ENCODE peak calls at places on chromosomes 11 and 22, in four cellular contexts. B is PC-3, C is fibroblast of lung, M is mammary epithelial cell. L is an unnamed sample.
A peak's percentile ranks its signal among the peaks of the same experiment; 100 is the strongest.

GRCh38 chr22:40855960-40856512 is 403 bp downstream of the ST13 start:
- DNase-seq in B (no peak), C (peak; percentile 38), M (peak; percentile 39), L (peak; percentile 79)

GRCh38 chr11:64518928-64519327 is 72.1 kb upstream of the SLC22A12 start:
- DNase-seq in B (no peak), C (no peak), M (no peak), L (no peak)

GRCh38 chr11:45982656-45983470 is 60.4 kb downstream of the LARGE2 start:
- DNase-seq in B (no peak), C (peak; percentile 93), M (peak; percentile 62), L (peak; percentile 50)

GRCh38 chr11:45676522-45677095 is 11.2 kb upstream of the CHST1 start:
- DNase-seq in B (no peak), C (no peak), M (no peak), L (no peak)

GRCh38 chr11:28674432-28675076 is 566.4 kb downstream of the METTL15 start:
- DNase-seq in B (peak; percentile 45), C (peak; percentile 44), M (no peak), L (peak; percentile 64)

GRCh38 chr22:48980409-48980808 is 847.3 kb downstream of the BRD1 start:
- DNase-seq in B (no peak), C (no peak), M (no peak), L (no peak)

GRCh38 chr22:49361164-49361563 is 466.5 kb downstream of the BRD1 start:
- DNase-seq in B (no peak), C (no peak), M (no peak), L (no peak)

GRCh38 chr11:19740586-19740985 is 27.9 kb downstream of the NAV2 start:
- DNase-seq in B (no peak), C (no peak), M (no peak), L (no peak)

GRCh38 chr11:1224491-1225385 is 1.9 kb downstream of the MUC5B start:
- DNase-seq in B (peak; percentile 28), C (no peak), M (peak; percentile 23), L (peak; percentile 56)

GRCh38 chr22:23376256-23376655 is 195.9 kb downstream of the BCR start:
- DNase-seq in B (peak; percentile 42), C (no peak), M (peak; percentile 9), L (no peak)

GRCh38 chr11:3091081-3091845 is 34.0 kb upstream of the CARS1 start:
- DNase-seq in B (no peak), C (no peak), M (no peak), L (no peak)

GRCh38 chr11:78425436-78425835 is 7.8 kb upstream of the GAB2 start:
- DNase-seq in B (no peak), C (no peak), M (no peak), L (no peak)

GRCh38 chr22:23062616-23063538 is 7.4 kb upstream of the GNAZ start:
- DNase-seq in B (no peak), C (no peak), M (no peak), L (no peak)

GRCh38 chr11:18243783-18244362 is 4.6 kb downstream of the SAA2 start:
- DNase-seq in B (peak; percentile 73), C (peak; percentile 56), M (peak; percentile 55), L (peak; percentile 80)

GRCh38 chr11:123630126-123630531 is 24.3 kb downstream of the SCN3B start:
- DNase-seq in B (no peak), C (no peak), M (no peak), L (no peak)

GRCh38 chr22:38519453-38520250 is 13.5 kb upstream of the DDX17 start:
- DNase-seq in B (no peak), C (no peak), M (no peak), L (no peak)

GRCh38 chr11:34616086-34616485 is 4.8 kb upstream of the EHF start:
- DNase-seq in B (no peak), C (no peak), M (no peak), L (no peak)

GRCh38 chr11:120482149-120482548 is 29.4 kb upstream of the GRIK4 start:
- DNase-seq in B (peak; percentile 65), C (peak; percentile 12), M (no peak), L (no peak)
- TF ChIP-seq EZH2 in B (no peak), C (no peak), M (no peak), L (no peak)

DNA sequence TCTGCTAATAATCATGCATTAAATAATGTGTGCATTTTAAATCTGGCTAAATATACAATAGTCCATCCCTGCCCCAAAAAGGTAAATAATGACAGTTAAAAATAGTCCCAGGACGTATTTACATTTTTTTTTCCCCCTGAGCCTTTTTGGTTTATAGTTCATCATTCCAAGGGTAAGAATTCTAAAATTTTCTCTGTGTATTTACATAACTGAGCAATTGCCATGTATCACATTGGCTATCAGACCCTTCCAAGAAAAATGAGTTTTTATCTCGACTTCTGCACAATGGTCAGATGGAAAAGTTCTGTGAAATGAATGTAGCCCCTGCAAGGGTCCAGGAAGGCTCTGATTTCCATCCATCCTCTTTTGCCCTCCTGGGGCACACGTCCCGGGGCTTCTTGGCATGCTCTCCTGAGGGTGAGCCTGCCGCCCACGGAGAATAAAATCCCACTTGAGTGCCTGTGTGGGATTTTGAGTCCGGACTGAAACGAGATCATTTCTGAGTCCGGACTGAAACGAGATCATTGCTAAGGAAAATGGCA is 94.1 kb upstream of the ANO1 start:
- DNase-seq in B (no peak), C (no peak), M (no peak), L (no peak)
- TF ChIP-seq EZH2 in B (no peak), C (no peak), M (no peak), L (no peak)

DNA sequence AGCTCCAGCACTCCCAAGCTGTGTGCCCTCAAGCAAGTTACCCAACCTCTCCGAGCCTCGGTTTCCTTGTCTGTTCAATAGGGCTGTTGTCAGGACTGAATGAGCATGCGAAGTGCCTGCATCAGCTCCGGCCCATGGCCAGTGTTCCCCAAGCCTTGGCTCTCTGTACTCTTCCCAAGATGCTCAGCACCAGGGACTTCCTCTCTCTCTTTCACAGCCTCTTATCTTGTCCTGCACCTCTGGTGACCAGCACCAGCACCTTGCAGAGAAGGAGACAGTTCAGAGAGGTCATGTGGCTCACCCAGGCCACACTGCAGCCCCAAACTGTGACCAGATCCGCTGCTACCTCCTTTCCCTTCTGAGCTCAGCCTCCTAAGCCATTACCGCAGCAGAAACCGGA is 120.3 kb upstream of the ANO1 start:
- DNase-seq in B (no peak), C (no peak), M (no peak), L (no peak)
- TF ChIP-seq EZH2 in B (no peak), C (no peak), M (no peak), L (no peak)

GRCh38 chr11:133955091-133955846 is 1.5 kb downstream of the IGSF9B start:
- DNase-seq in B (no peak), C (no peak), M (no peak), L (peak; percentile 47)

GRCh38 chr11:133957926-133958325 is 1.2 kb upstream of the IGSF9B start:
- DNase-seq in B (no peak), C (peak; percentile 61), M (no peak), L (no peak)

GRCh38 chr11:133953999-133954398 is 2.8 kb downstream of the IGSF9B start:
- DNase-seq in B (no peak), C (no peak), M (no peak), L (no peak)

GRCh38 chr11:133955945-133956421 is 785 bp downstream of the IGSF9B start:
- DNase-seq in B (no peak), C (no peak), M (no peak), L (peak; percentile 59)

DNA sequence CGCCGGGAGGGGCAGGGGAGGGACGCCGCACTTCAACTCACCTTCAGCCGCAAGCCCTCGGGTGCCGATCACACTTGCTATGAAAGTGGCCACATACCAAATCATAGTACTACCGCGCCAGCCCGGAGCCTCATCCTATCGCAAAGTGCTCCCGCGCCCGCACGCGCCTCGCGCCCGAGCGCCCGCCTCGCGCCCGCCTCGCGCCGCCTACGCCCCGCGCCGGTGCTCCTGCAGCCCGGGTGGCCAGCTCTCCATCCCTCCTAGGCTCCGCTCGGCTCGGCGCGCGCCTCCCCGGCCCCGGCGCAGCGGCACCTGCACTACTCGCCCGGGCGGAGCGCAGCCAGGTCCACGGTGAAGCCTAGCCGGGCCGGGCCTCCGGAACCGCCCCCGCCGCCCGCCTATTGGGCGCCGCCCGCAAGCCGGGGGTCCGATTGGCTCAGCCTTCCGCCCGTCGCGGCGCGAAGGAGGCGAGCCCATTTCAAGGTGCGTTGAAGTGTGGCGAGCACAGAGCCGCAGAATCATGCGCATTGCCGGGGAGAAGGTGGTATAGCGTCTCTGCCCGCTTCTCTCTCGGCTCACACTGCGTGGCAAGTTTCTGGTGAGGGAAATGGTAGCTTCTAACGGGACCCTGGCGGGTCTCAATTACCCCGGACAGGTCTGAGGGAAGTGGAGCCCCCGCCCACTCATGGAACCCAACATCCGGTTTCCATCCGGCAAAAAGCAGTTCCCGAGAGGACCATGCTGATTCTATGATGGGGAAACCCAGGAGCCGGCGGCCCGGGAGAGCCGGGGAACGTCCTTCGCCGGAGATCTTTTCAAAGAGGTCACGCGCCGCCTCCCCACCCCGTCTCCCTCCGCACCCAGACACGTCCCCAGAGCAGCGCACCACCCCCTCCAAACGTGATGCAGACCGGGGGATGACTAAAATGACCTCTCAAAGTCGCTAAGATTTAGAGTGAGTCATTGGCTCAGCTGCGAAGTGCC is at the start of gene IGSF9B:
- DNase-seq in B (peak; percentile 74), C (peak; percentile 76), M (peak; percentile 88), L (peak; percentile 94)
- TF ChIP-seq EZH2 in B (no peak), C (no peak), M (no peak), L (peak; percentile 8)

GRCh38 chr11:80831374-80831773 is 1390.5 kb upstream of the TENM4 start:
- DNase-seq in B (peak; percentile 69), C (no peak), M (peak; percentile 32), L (no peak)
- TF ChIP-seq EZH2 in B (no peak), C (no peak), M (no peak), L (no peak)